ENCODE peak calls at places on chromosomes 13 and 19, in six cellular contexts. T is mucosa of gallbladder, X is nucleus accumbens, Z is T1000, Y is T-cell, R is fibroblast of mammary gland. N is an unnamed sample.

GRCh38 chr19:15144046-15144646 is 36.9 kb downstream of the SYDE1 start:
- DNase-seq in T (no peak), X (no peak), Z (no peak), Y (no peak), R (peak; percentile 32), N (no peak)

GRCh38 chr19:30664358-30665058 is 292.3 kb downstream of the ZNF536 start:
- DNase-seq in T (no peak), X (no peak), Z (no peak), Y (no peak), R (peak; percentile 19), N (no peak)

GRCh38 chr19:37362733-37363132 is 8.2 kb upstream of the ZNF527 start:
- DNase-seq in T (no peak), X (no peak), Z (no peak), Y (no peak), R (peak; percentile 12), N (no peak)

GRCh38 chr19:56108447-56109195 is 12.5 kb downstream of the ZNF787 start:
- DNase-seq in T (no peak), X (no peak), Z (no peak), Y (no peak), R (no peak), N (no peak)

GRCh38 chr19:19280561-19280960 is 7.5 kb upstream of the TM6SF2 start:
- DNase-seq in T (no peak), X (peak; percentile 12), Z (no peak), Y (no peak), R (peak; percentile 34), N (no peak)

GRCh38 chr19:51514866-51515481 is 13.4 kb upstream of the SIGLEC12 start:
- DNase-seq in T (peak; percentile 26), X (no peak), Z (no peak), Y (no peak), R (peak; percentile 57), N (no peak)

GRCh38 chr19:2045501-2046045 is 5.5 kb downstream of the MKNK2 start:
- DNase-seq in T (no peak), X (no peak), Z (no peak), Y (no peak), R (no peak), N (no peak)

GRCh38 chr19:12187625-12188024 is 24.7 kb downstream of the ZNF136 start:
- DNase-seq in T (no peak), X (no peak), Z (no peak), Y (no peak), R (no peak), N (no peak)

GRCh38 chr19:49132974-49133609 is 13.7 kb downstream of the PPFIA3 start:
- DNase-seq in T (no peak), X (no peak), Z (no peak), Y (no peak), R (no peak), N (no peak)

GRCh38 chr13:40221460-40222201 is 444.8 kb downstream of the FOXO1 start:
- DNase-seq in T (peak; percentile 18), X (no peak), Z (no peak), Y (peak; percentile 59), R (peak; percentile 92), N (peak; percentile 8)

GRCh38 chr13:26133851-26134250 is 82.0 kb upstream of the SHISA2 start:
- DNase-seq in T (no peak), X (no peak), Z (no peak), Y (no peak), R (no peak), N (no peak)

GRCh38 chr19:6528544-6529121 is 2.2 kb upstream of the TNFSF9 start:
- DNase-seq in T (no peak), X (peak; percentile 37), Z (no peak), Y (no peak), R (no peak), N (no peak)

GRCh38 chr19:48539503-48540096 is 12.4 kb upstream of the SULT2B1 start:
- DNase-seq in T (no peak), X (no peak), Z (peak; percentile 29), Y (no peak), R (peak; percentile 79), N (no peak)

GRCh38 chr19:7902796-7903243 is 857 bp upstream of the MAP2K7 start:
- DNase-seq in T (no peak), X (no peak), Z (no peak), Y (no peak), R (no peak), N (no peak)

GRCh38 chr19:46475976-46476375 is 4.6 kb upstream of the PNMA8A start:
- DNase-seq in T (no peak), X (no peak), Z (no peak), Y (no peak), R (peak; percentile 73), N (no peak)

GRCh38 chr19:18160792-18161690 is 8.1 kb downstream of the PIK3R2 start:
- DNase-seq in T (peak; percentile 63), X (peak; percentile 62), Z (peak; percentile 28), Y (peak; percentile 59), R (peak; percentile 42), N (peak; percentile 77)

GRCh38 chr19:45515807-45516401 is 8.6 kb downstream of the VASP start:
- DNase-seq in T (no peak), X (no peak), Z (no peak), Y (no peak), R (no peak), N (no peak)

GRCh38 chr19:12766051-12766521 is 9.3 kb downstream of the HOOK2 start:
- DNase-seq in T (peak; percentile 74), X (peak; percentile 29), Z (peak; percentile 75), Y (peak; percentile 48), R (peak; percentile 71), N (peak; percentile 89)

N was measured in CD8-positive, alpha-beta T cell.